ENCODE peak calls at places on chromosomes 4 and X, in five cellular contexts. H is astrocyte, Z is cardiac muscle cell, T is body of pancreas, U is ovary. A is an unnamed sample.

GRCh38 chr4:112853662-112854256 is 195.7 kb upstream of the ANK2 start:
- DNase-seq in H (no peak), Z (no peak), T (no peak), U (no peak), A (no peak)

GRCh38 chr4:181957088-181957487 is 286.1 kb upstream of the TENM3 start:
- DNase-seq in H (peak; percentile 95), Z (no peak), T (peak; percentile 20), U (no peak), A (no peak)

GRCh38 chrX:85243761-85244410 is at the start of the genes SATL1 and ZNF711:
- DNase-seq in H (peak; percentile 65), Z (peak; percentile 91), T (peak; percentile 53), U (peak; percentile 51), A (peak; percentile 60)

GRCh38 chr4:4680243-4680642 is 138.4 kb upstream of the STX18 start:
- DNase-seq in H (no peak), Z (no peak), T (no peak), U (no peak), A (no peak)

GRCh38 chr4:64121803-64122202 is 287.4 kb downstream of the TECRL start:
- DNase-seq in H (no peak), Z (no peak), T (no peak), U (no peak), A (no peak)

GRCh38 chr4:54082168-54082567 is 17.8 kb upstream of the CHIC2 start:
- DNase-seq in H (peak; percentile 97), Z (no peak), T (no peak), U (no peak), A (no peak)

GRCh38 chrX:623599-624323 is 6.8 kb upstream of the SHOX start:
- DNase-seq in H (no peak), Z (no peak), T (no peak), U (no peak), A (no peak)

GRCh38 chr4:164396439-164396838 is 357.5 kb upstream of the SMIM31 start:
- DNase-seq in H (peak; percentile 4), Z (peak; percentile 55), T (no peak), U (no peak), A (no peak)

GRCh38 chr4:13584481-13584880 is 40.2 kb upstream of the NKX3-2 start:
- DNase-seq in H (no peak), Z (no peak), T (no peak), U (no peak), A (no peak)

GRCh38 chr4:56466910-56467283 is 520 bp upstream of the SRP72 start:
- DNase-seq in H (no peak), Z (no peak), T (no peak), U (no peak), A (no peak)

GRCh38 chr4:2480649-2481048 is 11.7 kb downstream of the RNF4 start:
- DNase-seq in H (no peak), Z (no peak), T (no peak), U (no peak), A (no peak)

GRCh38 chr4:122099896-122100295 is 52.2 kb upstream of the BLTP1 start:
- DNase-seq in H (peak; percentile 73), Z (no peak), T (no peak), U (no peak), A (no peak)

GRCh38 chr4:139453041-139453370 is 915 bp upstream of the RAB33B start:
- DNase-seq in H (peak; percentile 65), Z (no peak), T (peak; percentile 67), U (no peak), A (no peak)

GRCh38 chrX:10579018-10579752 is 41.2 kb downstream of the MID1 start:
- DNase-seq in H (peak; percentile 80), Z (no peak), T (no peak), U (no peak), A (no peak)

GRCh38 chr4:152850377-152850776 is 70.6 kb downstream of the ARFIP1 start:
- DNase-seq in H (peak; percentile 49), Z (peak; percentile 48), T (no peak), U (no peak), A (peak; percentile 67)

GRCh38 chr4:77599378-77599777 is 6.2 kb upstream of the CXCL13 start:
- DNase-seq in H (no peak), Z (no peak), T (peak; percentile 45), U (no peak), A (no peak)

GRCh38 chr4:38948551-38948950 is 80.9 kb downstream of the FAM114A1 start:
- DNase-seq in H (peak; percentile 91), Z (no peak), T (no peak), U (peak; percentile 73), A (no peak)

DNA sequence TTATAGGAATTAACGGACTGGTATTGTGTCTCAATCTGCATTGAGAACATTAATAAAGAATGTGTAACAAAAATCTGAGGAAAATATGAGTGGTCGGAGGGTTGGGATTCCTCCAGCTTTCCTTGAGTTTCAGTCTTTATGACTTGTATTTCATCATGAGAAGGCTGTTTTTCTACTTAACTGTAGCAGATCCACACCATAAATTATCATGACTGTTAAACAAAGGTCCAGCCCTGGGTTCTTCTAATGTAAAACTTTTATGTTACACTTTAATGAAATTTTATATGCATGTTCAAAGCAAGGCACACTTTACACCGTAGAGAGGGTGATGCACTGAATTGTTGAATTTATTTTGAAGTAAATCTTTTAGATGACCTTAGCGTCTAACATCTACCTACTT is 7.0 kb downstream of the AFF2 start:
- DNase-seq in H (no peak), Z (no peak), T (no peak), U (no peak), A (no peak)
- H3K4me1 ChIP-seq in H (no peaks in the 10 kb centered on the region), Z (peaks cover 4% of the 10 kb centered on the region), T (no peaks in the 10 kb centered on the region), U (no peaks in the 10 kb centered on the region), A (no peaks in the 10 kb centered on the region)

GRCh38 chr4:170721812-170722373 is 632.1 kb upstream of the AADAT start:
- DNase-seq in H (no peak), Z (no peak), T (no peak), U (no peak), A (no peak)

GRCh38 chr4:170716868-170717267 is 627.1 kb upstream of the AADAT start:
- DNase-seq in H (no peak), Z (no peak), T (no peak), U (no peak), A (no peak)
- TF ChIP-seq CTCF in H (no peak), Z (no peak), T (no peak), U (no peak), A (no peak)

DNA sequence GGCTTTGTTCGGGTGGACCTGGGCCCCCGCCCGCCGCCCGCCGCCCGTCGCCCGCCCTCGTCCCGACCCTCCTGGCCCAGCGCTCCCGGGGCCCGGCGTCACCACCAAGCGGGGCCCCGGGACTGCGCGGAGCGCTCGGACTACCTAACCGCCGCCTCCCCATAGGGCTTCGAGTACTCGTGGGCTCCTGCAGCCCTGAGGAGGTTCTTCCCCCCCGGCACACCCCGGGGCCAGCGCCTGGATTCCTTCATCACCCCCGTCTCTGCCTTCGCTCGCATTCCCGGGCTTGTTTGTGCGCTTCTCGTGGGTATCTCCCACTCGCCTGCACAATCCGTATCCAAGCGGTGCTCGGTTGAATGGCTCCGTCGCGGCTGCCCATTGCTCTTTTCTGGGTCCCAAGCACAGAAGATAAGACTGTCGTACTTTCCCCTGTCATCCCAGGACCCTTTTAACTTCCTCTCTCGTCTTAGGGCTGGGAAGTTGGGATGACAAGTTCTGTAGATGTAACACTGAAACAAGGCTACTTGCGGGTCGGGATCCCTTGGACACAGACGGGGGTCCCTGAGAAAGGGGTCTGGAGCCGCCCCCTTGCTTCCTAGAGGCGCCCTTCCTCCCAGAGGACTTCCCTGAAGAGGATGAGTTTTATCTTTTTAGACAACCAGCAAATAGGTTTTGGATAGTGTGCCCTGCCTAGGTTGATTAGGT is 560 bp downstream of the MOB1B start:
- DNase-seq in H (no peak), Z (no peak), T (no peak), U (no peak), A (peak; percentile 57)
- H3K4me1 ChIP-seq in H (peaks cover 8% of the 10 kb centered on the region), Z (peaks cover 7% of the 10 kb centered on the region), T (no peaks in the 10 kb centered on the region), U (peaks cover 5% of the 10 kb centered on the region), A (no peaks in the 10 kb centered on the region)

DNA sequence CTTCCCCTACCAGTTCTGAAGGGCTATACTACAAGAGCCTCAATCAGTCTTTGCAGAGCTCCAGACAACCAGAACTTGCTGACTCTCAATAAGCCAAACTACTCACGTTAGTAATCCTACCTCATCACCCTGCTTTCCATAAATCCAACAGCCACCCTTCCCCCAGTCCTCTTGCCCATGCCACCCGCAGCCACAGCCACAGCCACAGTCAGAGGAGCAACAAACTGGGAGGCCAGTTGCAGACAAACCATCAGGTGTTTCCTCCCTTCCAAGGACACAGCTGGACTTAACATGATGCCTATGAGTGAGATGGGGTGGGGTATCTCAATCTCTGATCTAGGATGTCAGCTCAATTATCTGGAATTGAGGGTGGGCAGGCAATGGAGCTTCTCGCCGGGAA is 1.0 kb downstream of the GABRA3 start:
- DNase-seq in H (no peak), Z (no peak), T (no peak), U (no peak), A (no peak)
- TF ChIP-seq CTCF in H (no peak), Z (no peak), T (no peak), U (no peak), A (no peak)

GRCh38 chrX:101028562-101028961 is 23.3 kb downstream of the TRMT2B start:
- DNase-seq in H (no peak), Z (no peak), T (no peak), U (no peak), A (no peak)

GRCh38 chrX:101022020-101022419 is 29.9 kb downstream of the TRMT2B start:
- DNase-seq in H (no peak), Z (no peak), T (no peak), U (no peak), A (no peak)

GRCh38 chrX:101029665-101030064 is 22.2 kb downstream of the TRMT2B start:
- DNase-seq in H (no peak), Z (no peak), T (no peak), U (no peak), A (no peak)

DNA sequence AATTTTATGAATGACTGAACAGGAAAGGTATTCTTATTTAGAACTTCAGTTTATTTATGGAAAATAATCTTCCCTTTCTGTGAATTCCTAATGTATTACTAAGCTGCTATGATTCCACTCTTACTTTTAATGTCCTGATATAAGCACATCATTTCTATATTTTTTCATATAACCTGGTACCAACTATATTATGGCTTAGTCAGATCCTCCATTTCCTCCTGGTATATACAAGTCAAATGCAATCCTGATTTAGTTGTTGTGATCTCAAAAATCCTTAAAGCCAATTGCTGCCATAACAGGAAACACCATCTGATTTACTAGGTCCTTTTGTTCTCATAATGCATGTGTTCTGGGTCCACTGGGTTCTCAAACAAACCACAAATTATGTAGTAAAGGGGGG is 26.8 kb downstream of the TRMT2B start:
- DNase-seq in H (no peak), Z (no peak), T (no peak), U (no peak), A (no peak)
- H3K4me1 ChIP-seq in H (no peaks in the 10 kb centered on the region), Z (no peaks in the 10 kb centered on the region), T (no peaks in the 10 kb centered on the region), U (no peaks in the 10 kb centered on the region), A (no peaks in the 10 kb centered on the region)

GRCh38 chr4:157226035-157226434 is 5.5 kb downstream of the GRIA2 start:
- DNase-seq in H (no peak), Z (no peak), T (no peak), U (no peak), A (no peak)
- TF ChIP-seq CTCF in H (no peak), Z (no peak), T (no peak), U (no peak), A (no peak)

A was measured in Peyer's patch.